ENCODE peak calls at places on chromosome 9, in seven cellular contexts. A is HFF-Myc; I is naive thymus-derived CD4-positive, alpha-beta T cell; H is dermis blood vessel endothelial cell; D is EL; L is cardiac septum; Q is stimulated activated CD8-positive, alpha-beta memory T cell treated with anti-CD3 and anti-CD28 coated beads, Interleukin-15, amount 100 ng/mL, for 1 hour. E is an unnamed sample.
A peak's percentile ranks its signal among the peaks of the same experiment; 100 is the strongest.

GRCh38 chr9:4762108-4762888 is 21.3 kb upstream of the AK3 start:
- DNase-seq in I (peak; percentile 70), D (peak; percentile 60), L (peak; percentile 83), A (no peak), H (peak; percentile 89), Q (peak; percentile 76), E (peak; percentile 56)

GRCh38 chr9:138025908-138026307 is 148.3 kb downstream of the CACNA1B start:
- DNase-seq in D (no peak), L (no peak), I (peak; percentile 16), A (no peak), H (no peak), Q (no peak), E (no peak)

GRCh38 chr9:14314929-14315753 is 1.2 kb upstream of the NFIB start:
- DNase-seq in D (peak; percentile 71), I (peak; percentile 24), H (peak; percentile 73), A (no peak), L (peak; percentile 95), Q (no peak), E (peak; percentile 46)

GRCh38 chr9:110152704-110153374 is 55.1 kb downstream of the C9orf152 start:
- DNase-seq in I (no peak), L (no peak), A (peak; percentile 30), Q (no peak), D (peak; percentile 72), H (peak; percentile 82), E (peak; percentile 44)

GRCh38 chr9:35792044-35792813 is 838 bp downstream of the NPR2 start:
- DNase-seq in Q (no peak), A (no peak), D (no peak), L (no peak), I (no peak), H (no peak), E (no peak)

GRCh38 chr9:34636791-34637355 is 714 bp downstream of the SIGMAR1 start:
- DNase-seq in Q (no peak), H (no peak), D (no peak), I (peak; percentile 30), A (no peak), L (no peak), E (no peak)

GRCh38 chr9:29613773-29614172 is 2040.5 kb upstream of the C9orf72 start:
- DNase-seq in L (no peak), H (no peak), I (no peak), D (peak; percentile 2), A (no peak), Q (no peak), E (no peak)

GRCh38 chr9:83441390-83441789 is 96.8 kb downstream of the FRMD3 start:
- DNase-seq in L (no peak), A (no peak), H (peak; percentile 41), I (no peak), D (no peak), Q (no peak), E (no peak)

GRCh38 chr9:81266674-81267073 is 422.7 kb downstream of the TLE1 start:
- DNase-seq in A (no peak), H (no peak), I (no peak), L (no peak), D (peak; percentile 56), Q (no peak), E (no peak)

GRCh38 chr9:4700093-4700492 is 20.7 kb downstream of the CDC37L1 start:
- DNase-seq in A (no peak), I (no peak), Q (no peak), D (no peak), L (no peak), H (no peak), E (no peak)

GRCh38 chr9:36423196-36423595 is 23.1 kb upstream of the RNF38 start:
- DNase-seq in Q (no peak), A (no peak), H (no peak), L (no peak), D (no peak), I (no peak), E (no peak)

GRCh38 chr9:16869140-16869903 is 1.1 kb downstream of the BNC2 start:
- DNase-seq in D (peak; percentile 62), H (no peak), I (no peak), Q (no peak), L (no peak), A (no peak), E (no peak)

GRCh38 chr9:136671646-136672430 is 9.1 kb downstream of the EGFL7 start:
- DNase-seq in D (no peak), H (peak; percentile 64), A (no peak), L (no peak), I (peak; percentile 57), Q (peak; percentile 17), E (peak; percentile 81)

GRCh38 chr9:21965401-21965951 is 28.7 kb downstream of the CDKN2A start:
- DNase-seq in Q (no peak), I (peak; percentile 53), D (peak; percentile 80), H (peak; percentile 88), A (no peak), L (no peak), E (peak; percentile 51)

GRCh38 chr9:106753155-106753671 is 109.8 kb upstream of the ZNF462 start:
- DNase-seq in H (peak; percentile 2), D (no peak), Q (no peak), L (no peak), I (peak; percentile 21), A (no peak), E (no peak)

GRCh38 chr9:122059214-122059978 is 33.7 kb downstream of the TTLL11 start:
- DNase-seq in Q (no peak), D (no peak), H (no peak), A (no peak), I (no peak), L (no peak), E (no peak)

GRCh38 chr9:93061791-93062299 is 3.3 kb downstream of the SUSD3 start:
- DNase-seq in L (no peak), A (no peak), D (no peak), H (no peak), I (no peak), Q (no peak), E (no peak)

E was measured in neural crest cell.